ENCODE peak calls at places on chromosomes 4 and X, in eight cellular contexts. F is activated CD4-positive, CD25-positive, alpha-beta regulatory T cell treated with anti-CD3 and anti-CD28 coated beads, Interleukin-2, amount 50 U/mL, for 16 hours; S is T-cell; K is NCI-H1436; M is GM20000; X is immature natural killer cell; H is left kidney; J is H4. I is an unnamed sample.

GRCh38 chr4:123452585-123452984 is 56.0 kb downstream of the SPRY1 start:
- DNase-seq in F (no peak), S (no peak), K (no peak), M (no peak), X (no peak), H (no peak), J (peak; percentile 42), I (peak; percentile 32)

GRCh38 chr4:109989044-109989443 is 76.4 kb downstream of the EGF start:
- DNase-seq in F (no peak), S (no peak), K (no peak), M (no peak), X (no peak), H (no peak), J (no peak), I (peak; percentile 54)

GRCh38 chr4:83022724-83023427 is 12.1 kb upstream of the COPS4 start:
- DNase-seq in F (no peak), S (no peak), K (no peak), M (no peak), X (no peak), H (no peak), J (no peak), I (no peak)

GRCh38 chrX:115696939-115697338 is 136.0 kb downstream of the PLS3 start:
- DNase-seq in F (no peak), S (no peak), K (no peak), M (no peak), X (no peak), H (no peak), J (no peak), I (no peak)

GRCh38 chrX:119809185-119809666 is 17.8 kb upstream of the RPL39 start:
- DNase-seq in F (no peak), S (no peak), K (no peak), M (no peak), X (no peak), H (no peak), J (no peak), I (no peak)

GRCh38 chr4:157992038-157992706 is 180.7 kb downstream of the GASK1B start:
- DNase-seq in F (no peak), S (no peak), K (peak; percentile 23), M (peak; percentile 26), X (no peak), H (peak; percentile 74), J (peak; percentile 56), I (peak; percentile 84)

GRCh38 chr4:38400946-38401345 is 263.1 kb upstream of the KLF3 start:
- DNase-seq in F (no peak), S (no peak), K (no peak), M (no peak), X (no peak), H (no peak), J (no peak), I (no peak)

GRCh38 chr4:149120331-149121014 is 678.3 kb upstream of the NR3C2 start:
- DNase-seq in F (no peak), S (no peak), K (no peak), M (no peak), X (no peak), H (no peak), J (peak; percentile 4), I (no peak)

GRCh38 chr4:183129675-183130074 is 30.6 kb downstream of the WWC2 start:
- DNase-seq in F (no peak), S (no peak), K (no peak), M (no peak), X (no peak), H (no peak), J (no peak), I (no peak)